ENCODE peak calls at places on chromosomes 1 and 21, in four cellular contexts. J is stomach, E is endothelial cell of umbilical vein, K is upper lobe of left lung. Y is an unnamed sample. For H3K36me3, the result is how much of the 10 kb centered on the place peaks cover.

GRCh38 chr1:209363112-209363511 is 220.4 kb upstream of the CAMK1G start:
- DNase-seq in E (no peak), J (no peak), K (no peak), Y (no peak)

GRCh38 chr21:36306872-36307534 is 13.0 kb upstream of the MORC3 start:
- DNase-seq in K (no peak), E (no peak), J (no peak), Y (no peak)

GRCh38 chr21:27219068-27219467 is 252.2 kb upstream of the ADAMTS5 start:
- DNase-seq in J (no peak), E (no peak), K (no peak), Y (no peak)

GRCh38 chr1:163186910-163187309 is 15.8 kb downstream of the RGS5 start:
- DNase-seq in E (no peak), K (no peak), J (no peak), Y (no peak)

GRCh38 chr1:211920602-211921226 is 90.2 kb upstream of the LPGAT1 start:
- DNase-seq in J (no peak), K (no peak), E (peak), Y (no peak)

GRCh38 chr1:151056149-151056548 is 3.3 kb downstream of the CDC42SE1 start:
- DNase-seq in K (no peak), E (no peak), J (no peak), Y (no peak)

GRCh38 chr1:220301630-220302029 is 29.4 kb upstream of the RAB3GAP2 start:
- DNase-seq in J (no peak), K (no peak), E (no peak), Y (no peak)

GRCh38 chr1:47213230-47213676 is 18.8 kb downstream of the TAL1 start:
- DNase-seq in K (no peak), E (peak), J (no peak), Y (no peak)

GRCh38 chr1:41735587-41736290 is 183.0 kb downstream of the HIVEP3 start:
- DNase-seq in K (no peak), E (no peak), J (no peak), Y (no peak)

GRCh38 chr1:225477296-225477911 is 49.6 kb upstream of the LBR start:
- DNase-seq in K (no peak), E (no peak), J (no peak), Y (no peak)
- TF ChIP-seq POLR2AphosphoS5 in K (no peak), E (no peak), J (no peak), Y (no peak)

GRCh38 chr1:109404838-109405237 is 7.1 kb upstream of the SORT1 start:
- DNase-seq in K (no peak), E (no peak), J (no peak), Y (no peak)
- H3K36me3 ChIP-seq in K (under half), E (under half), J (under half), Y (under half)

GRCh38 chr1:43912607-43913006 is 21.0 kb upstream of the ARTN start:
- DNase-seq in K (no peak), E (no peak), J (no peak), Y (peak)
- TF ChIP-seq POLR2AphosphoS5 in K (no peak), E (no peak), J (no peak), Y (peak)

DNA sequence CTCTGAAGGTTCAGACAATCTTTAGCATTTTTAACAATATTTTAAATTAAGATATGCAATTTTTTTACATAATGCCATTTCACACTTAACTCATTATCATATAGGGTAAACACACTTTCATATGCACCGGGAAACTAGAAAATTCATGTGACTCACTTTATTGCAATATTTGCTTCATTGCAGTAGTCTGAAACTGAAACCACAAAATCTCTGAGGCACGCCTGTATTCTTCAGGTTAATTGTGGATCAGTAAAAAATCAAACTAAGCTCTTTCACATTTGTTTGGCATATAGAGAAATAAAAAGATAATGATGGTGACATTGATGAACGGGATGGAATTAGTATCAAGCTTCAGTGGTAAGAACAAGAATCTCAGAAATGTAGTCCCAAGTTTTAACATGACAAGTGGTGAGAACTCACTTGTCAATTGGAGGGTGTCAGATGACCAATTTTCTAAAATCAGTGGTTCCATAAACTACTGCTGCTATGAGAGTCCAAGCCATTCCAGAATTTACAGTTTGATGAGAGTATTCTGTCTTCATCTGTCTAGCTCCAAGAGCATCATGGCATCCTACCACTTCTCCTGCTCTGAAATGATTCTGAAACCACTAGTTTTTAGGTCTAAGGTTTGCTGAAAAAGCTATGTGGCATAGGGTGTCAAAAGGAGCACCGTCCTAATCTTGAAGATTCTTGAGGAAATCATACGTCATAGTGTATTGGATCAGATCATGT is 281.0 kb downstream of the PTPRC start:
- DNase-seq in E (no peak), K (no peak), J (no peak), Y (no peak)
- H3K36me3 ChIP-seq in E (under half), K (under half), J (under half), Y (under half)

DNA sequence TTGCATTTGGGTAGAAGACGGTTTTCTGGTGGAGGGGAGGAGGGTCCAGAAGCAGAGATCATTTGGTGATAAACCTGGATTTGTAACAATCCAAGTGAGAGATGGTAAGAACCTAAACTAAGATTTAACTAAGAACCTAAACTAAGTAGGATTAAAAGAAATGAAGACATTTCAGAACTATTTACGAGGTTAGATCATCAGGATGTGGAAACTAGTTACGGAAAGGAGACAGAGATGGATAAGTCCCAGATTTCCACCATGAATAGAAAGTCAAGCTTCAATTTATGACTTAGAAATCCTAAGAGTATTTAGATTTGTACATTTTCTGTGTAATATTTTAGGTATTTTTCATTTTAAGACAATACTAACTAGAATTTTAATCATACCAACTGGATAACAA is 86.3 kb downstream of the SEC16B start:
- DNase-seq in E (no peak), K (no peak), J (no peak), Y (no peak)
- TF ChIP-seq POLR2AphosphoS5 in E (no peak), K (no peak), J (no peak), Y (no peak)

GRCh38 chr1:39573736-39574624 is 2.6 kb downstream of the PABPC4 start:
- DNase-seq in K (no peak), E (peak), J (no peak), Y (no peak)
- H3K36me3 ChIP-seq in K (under half), E (under half), J (under half), Y (under half)

DNA sequence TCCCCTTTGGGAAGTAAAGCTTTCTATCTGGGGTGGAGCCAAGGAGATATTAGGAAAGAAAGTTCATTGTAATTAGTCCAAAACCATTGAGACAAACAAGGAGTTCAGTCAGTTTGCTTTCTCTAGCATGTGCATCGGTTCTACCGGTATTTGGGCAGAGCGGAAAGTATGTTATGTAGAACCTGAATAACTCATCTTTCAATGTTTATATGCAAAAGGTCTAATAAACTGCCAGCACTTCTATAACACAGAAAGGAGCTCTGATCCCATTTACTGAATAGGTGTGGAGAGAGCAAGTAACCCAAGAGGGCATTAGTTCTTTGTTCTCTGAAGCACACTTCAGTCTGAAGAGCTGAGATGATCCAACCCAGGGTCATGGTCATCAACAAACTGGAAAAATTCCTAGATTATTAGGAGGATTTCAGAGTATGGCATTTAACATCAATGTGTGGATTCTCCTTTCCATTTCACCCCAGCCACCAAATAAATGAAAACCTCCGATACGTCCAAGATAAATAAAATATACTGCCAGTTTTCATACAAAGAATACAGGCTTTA is 3.6 kb downstream of the TGFB2 start:
- DNase-seq in K (no peak), J (no peak), E (peak), Y (no peak)
- TF ChIP-seq POLR2AphosphoS5 in K (no peak), J (no peak), E (no peak), Y (no peak)

DNA sequence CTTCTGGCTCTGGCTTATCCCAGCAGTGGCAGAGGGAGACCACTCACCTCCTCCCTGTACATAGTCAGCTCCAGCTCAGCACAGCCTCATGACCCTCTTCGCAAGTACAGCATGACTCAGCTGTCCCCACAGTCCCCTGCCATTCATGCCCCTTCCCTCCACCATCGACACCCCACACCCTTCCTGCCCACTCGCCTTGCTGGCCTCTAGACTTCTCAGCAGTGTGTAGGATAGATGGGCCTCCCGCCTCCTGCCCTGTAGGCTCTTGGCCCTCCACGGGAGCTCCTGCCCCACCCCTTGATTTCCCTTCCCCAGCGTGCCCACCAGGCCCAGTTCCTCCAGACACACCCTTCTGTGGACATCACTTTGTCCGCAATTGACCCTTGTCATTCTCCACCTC is 9.8 kb downstream of the NPR1 start:
- DNase-seq in K (no peak), E (no peak), J (no peak), Y (no peak)
- H3K36me3 ChIP-seq in K (under half), E (under half), J (under half), Y (under half)

Y was measured in transverse colon.